ENCODE peak calls at places on chromosomes 2 and 18, in five cellular contexts. Z, X, V, R and T are unnamed samples.

GRCh38 chr2:175807031-175807873 is 194.8 kb downstream of the LNPK start:
- DNase-seq in Z (no peak), X (no peak), V (peak; percentile 49), R (no peak), T (no peak)

GRCh38 chr2:99911711-99912110 is 230.7 kb downstream of the AFF3 start:
- DNase-seq in Z (no peak), X (no peak), V (no peak), R (no peak), T (no peak)

GRCh38 chr2:28680657-28681056 is 71.0 kb upstream of the PPP1CB start:
- DNase-seq in Z (no peak), X (no peak), V (no peak), R (no peak), T (no peak)

GRCh38 chr2:231104115-231104713 is 20.6 kb downstream of the HTR2B start:
- DNase-seq in Z (peak; percentile 15), X (peak; percentile 27), V (peak; percentile 42), R (peak; percentile 50), T (peak; percentile 78)

GRCh38 chr2:47015206-47015605 is 99.6 kb upstream of the MCFD2 start:
- DNase-seq in Z (no peak), X (no peak), V (peak; percentile 72), R (peak; percentile 31), T (no peak)

GRCh38 chr18:23784811-23785245 is 95.6 kb downstream of the LAMA3 start:
- DNase-seq in Z (no peak), X (no peak), V (no peak), R (no peak), T (no peak)

GRCh38 chr18:44803019-44803650 is 122.4 kb downstream of the SETBP1 start:
- DNase-seq in Z (no peak), X (no peak), V (no peak), R (peak; percentile 15), T (peak; percentile 49)

GRCh38 chr2:30584116-30584515 is 137.1 kb downstream of the LCLAT1 start:
- DNase-seq in Z (no peak), X (no peak), V (no peak), R (no peak), T (no peak)

GRCh38 chr2:156565066-156565710 is 129.0 kb downstream of the GPD2 start:
- DNase-seq in Z (no peak), X (no peak), V (no peak), R (no peak), T (peak; percentile 9)

GRCh38 chr2:62361964-62362363 is 144.0 kb downstream of the TMEM17 start:
- DNase-seq in Z (no peak), X (no peak), V (no peak), R (no peak), T (no peak)

GRCh38 chr2:62362561-62362960 is 143.4 kb downstream of the TMEM17 start:
- DNase-seq in Z (no peak), X (no peak), V (no peak), R (no peak), T (peak; percentile 47)

GRCh38 chr2:62364786-62365185 is 141.2 kb downstream of the TMEM17 start:
- DNase-seq in Z (no peak), X (no peak), V (peak; percentile 58), R (no peak), T (peak; percentile 24)

DNA sequence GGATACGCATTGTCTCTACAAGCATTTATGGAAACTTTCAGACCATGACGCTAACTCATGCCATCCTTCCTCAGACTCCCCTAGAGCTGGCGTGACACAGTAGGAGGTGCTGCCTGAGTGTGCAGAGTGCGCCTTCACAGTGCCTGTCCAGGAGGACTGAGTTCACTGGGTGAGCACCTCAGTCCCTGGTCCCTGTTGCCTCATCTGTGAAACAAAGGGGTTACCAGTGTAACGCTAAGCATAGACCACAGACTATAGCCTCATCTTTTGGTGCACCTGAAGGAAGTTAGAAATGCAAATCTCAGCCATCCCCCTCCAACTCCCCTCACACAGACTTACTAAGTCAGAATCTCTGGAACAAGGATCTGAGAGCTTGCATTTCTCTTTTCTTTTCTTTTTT is 142.8 kb downstream of the TMEM17 start:
- DNase-seq in Z (no peak), X (no peak), V (no peak), R (no peak), T (no peak)
- TF ChIP-seq POLR2AphosphoS5 in Z (no peak), X (no peak), V (no peak), R (no peak), T (no peak)

DNA sequence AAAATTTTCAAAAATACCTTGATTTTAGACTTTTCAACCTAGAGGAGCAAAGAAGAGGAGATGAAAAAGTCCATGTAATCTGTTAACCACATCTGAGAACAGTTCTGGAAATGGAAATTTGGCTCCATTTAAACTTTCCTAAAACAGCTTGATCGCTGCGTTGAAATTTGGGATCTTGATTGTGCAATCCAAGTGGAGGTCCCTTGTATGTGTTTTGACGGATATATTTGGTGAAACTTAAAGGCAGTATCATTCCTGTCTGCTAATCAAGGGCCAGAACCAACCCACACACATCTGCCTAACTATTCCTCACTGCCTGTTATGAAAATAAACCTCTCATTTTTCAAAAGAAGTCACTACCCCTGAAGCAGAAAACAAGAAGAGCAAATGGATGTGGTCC is 46.6 kb downstream of the SPATS2L start:
- DNase-seq in Z (no peak), X (no peak), V (no peak), R (no peak), T (no peak)
- H3K79me2 ChIP-seq in Z (no peaks in the 10 kb centered on the region), X (peaks cover 52% of the 10 kb centered on the region), V (peaks cover 93% of the 10 kb centered on the region), R (peaks cover 97% of the 10 kb centered on the region), T (peaks cover 98% of the 10 kb centered on the region)

GRCh38 chr2:85741811-85742507 is 11.8 kb upstream of the ATOH8 start:
- DNase-seq in Z (no peak), X (no peak), V (peak; percentile 77), R (peak; percentile 94), T (no peak)
- TF ChIP-seq POLR2AphosphoS5 in Z (no peak), X (no peak), V (no peak), R (no peak), T (no peak)

DNA sequence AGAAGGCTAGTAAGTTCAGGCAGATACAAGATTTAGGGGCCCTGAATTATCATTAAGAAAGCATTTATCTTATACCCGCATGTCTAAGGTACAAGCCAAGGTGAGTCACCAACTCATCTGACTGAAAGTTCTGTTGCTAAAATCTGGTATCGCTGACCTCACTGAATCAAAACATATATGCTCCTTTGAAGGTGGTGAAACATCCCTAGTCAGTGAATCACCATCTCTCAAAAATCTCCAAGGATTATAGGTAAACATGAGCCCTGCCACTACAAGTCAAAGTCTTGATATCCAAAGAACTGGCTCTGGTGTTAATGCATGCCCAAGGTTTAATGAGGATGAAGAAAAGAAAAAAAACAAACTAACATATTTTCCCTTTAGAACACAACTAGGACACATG is 43.5 kb downstream of the IRS1 start:
- DNase-seq in Z (no peak), X (peak; percentile 97), V (no peak), R (peak; percentile 12), T (no peak)
- H3K79me2 ChIP-seq in Z (no peaks in the 10 kb centered on the region), X (peaks cover 90% of the 10 kb centered on the region), V (peaks cover 91% of the 10 kb centered on the region), R (peaks cover 17% of the 10 kb centered on the region), T (peaks cover 55% of the 10 kb centered on the region)

GRCh38 chr2:33210626-33211025 is 263.9 kb downstream of the LTBP1 start:
- DNase-seq in Z (no peak), X (no peak), V (no peak), R (no peak), T (peak; percentile 10)
- TF ChIP-seq POLR2AphosphoS5 in Z (no peak), X (no peak), V (peak; percentile 82), R (no peak), T (no peak)

GRCh38 chr2:109342451-109342850 is 213.4 kb downstream of the SH3RF3 start:
- DNase-seq in Z (no peak), X (no peak), V (no peak), R (no peak), T (no peak)
- H3K79me2 ChIP-seq in Z (no peaks in the 10 kb centered on the region), X (no peaks in the 10 kb centered on the region), V (peaks cover 25% of the 10 kb centered on the region), R (no peaks in the 10 kb centered on the region), T (no peaks in the 10 kb centered on the region)

GRCh38 chr2:40251146-40251545 is 200.7 kb downstream of the SLC8A1 start:
- DNase-seq in Z (no peak), X (no peak), V (no peak), R (no peak), T (peak; percentile 32)
- TF ChIP-seq POLR2AphosphoS5 in Z (no peak), X (no peak), V (no peak), R (no peak), T (no peak)

DNA sequence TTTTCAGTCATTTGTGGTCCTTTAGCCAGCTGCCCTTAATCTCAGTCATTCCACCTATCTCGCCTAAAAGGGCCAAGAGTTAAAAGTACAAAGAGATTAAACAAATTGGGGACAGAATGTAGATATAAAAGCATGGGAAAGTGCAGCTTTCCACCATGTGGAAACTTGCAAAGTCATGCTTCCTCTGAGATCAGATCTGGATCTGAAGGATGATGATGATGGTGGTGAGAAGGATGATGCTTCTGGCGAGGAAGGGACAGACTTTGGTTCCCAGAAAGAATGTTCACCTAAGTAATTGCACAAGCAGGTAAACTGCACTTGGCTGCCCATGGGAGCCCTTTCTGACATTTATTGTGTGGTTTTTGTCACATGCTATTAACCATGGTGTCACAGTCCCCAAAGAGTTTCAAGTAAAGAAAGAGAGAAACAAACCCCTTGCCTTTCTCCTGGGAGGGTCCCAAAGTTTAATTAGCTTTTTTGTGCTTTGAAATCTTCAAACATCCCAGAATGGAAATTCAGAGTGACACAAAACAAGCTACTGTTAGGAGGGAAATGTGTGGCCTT is 34.7 kb downstream of the KLF7 start:
- DNase-seq in Z (no peak), X (no peak), V (no peak), R (no peak), T (no peak)
- H3K79me2 ChIP-seq in Z (no peaks in the 10 kb centered on the region), X (no peaks in the 10 kb centered on the region), V (peaks cover 100% of the 10 kb centered on the region), R (no peaks in the 10 kb centered on the region), T (peaks cover 94% of the 10 kb centered on the region)